ENCODE peak calls at places on chromosome 22, in ten cellular contexts. D, O, U, L, I, Z, F, G, C and W are unnamed samples.

GRCh38 chr22:43652845-43653244 is 159.3 kb downstream of the EFCAB6 start:
- DNase-seq in D (no peak), O (no peak), U (no peak), L (no peak), I (no peak), Z (no peak), F (no peak), G (no peak), C (no peak), W (no peak)

GRCh38 chr22:44523981-44524759 is 26.1 kb upstream of the RTL6 start:
- DNase-seq in D (peak; percentile 63), O (peak; percentile 99), U (peak; percentile 60), L (peak; percentile 94), I (peak; percentile 93), Z (peak; percentile 93), F (peak; percentile 97), G (no peak), C (peak; percentile 91), W (peak; percentile 83)

GRCh38 chr22:30286813-30287625 is 2.3 kb downstream of the CASTOR1 start:
- DNase-seq in D (peak; percentile 72), O (peak; percentile 46), U (peak; percentile 95), L (peak; percentile 67), I (peak; percentile 45), Z (no peak), F (no peak), G (peak; percentile 89), C (no peak), W (peak; percentile 68)

GRCh38 chr22:50304528-50305392 is 2.7 kb downstream of the PLXNB2 start:
- DNase-seq in D (peak; percentile 68), O (no peak), U (no peak), L (no peak), I (peak; percentile 46), Z (no peak), F (no peak), G (peak; percentile 82), C (no peak), W (peak; percentile 53)

GRCh38 chr22:17460895-17461294 is 91.6 kb downstream of the CECR2 start:
- DNase-seq in D (no peak), O (no peak), U (no peak), L (no peak), I (no peak), Z (no peak), F (no peak), G (no peak), C (no peak), W (no peak)

GRCh38 chr22:43210631-43211515 is 23.9 kb upstream of the TTLL12 start:
- DNase-seq in D (peak; percentile 20), O (no peak), U (no peak), L (no peak), I (no peak), Z (no peak), F (no peak), G (no peak), C (no peak), W (no peak)

GRCh38 chr22:17807571-17808410 is 33.5 kb upstream of the BID start:
- DNase-seq in D (no peak), O (peak; percentile 69), U (no peak), L (peak; percentile 50), I (no peak), Z (no peak), F (peak; percentile 70), G (peak; percentile 77), C (no peak), W (no peak)

GRCh38 chr22:32623943-32624342 is 149.3 kb downstream of the FBXO7 start:
- DNase-seq in D (peak; percentile 77), O (peak; percentile 98), U (peak; percentile 94), L (peak; percentile 91), I (peak; percentile 91), Z (peak; percentile 74), F (peak; percentile 96), G (no peak), C (no peak), W (peak; percentile 83)

GRCh38 chr22:27714076-27714475 is 87.5 kb downstream of the MN1 start:
- DNase-seq in D (no peak), O (no peak), U (no peak), L (no peak), I (no peak), Z (no peak), F (peak; percentile 75), G (no peak), C (no peak), W (no peak)

GRCh38 chr22:27716074-27716473 is 85.5 kb downstream of the MN1 start:
- DNase-seq in D (no peak), O (no peak), U (no peak), L (no peak), I (no peak), Z (no peak), F (no peak), G (no peak), C (no peak), W (no peak)

GRCh38 chr22:27711756-27712155 is 89.8 kb downstream of the MN1 start:
- DNase-seq in D (no peak), O (no peak), U (no peak), L (no peak), I (no peak), Z (no peak), F (no peak), G (no peak), C (no peak), W (no peak)

GRCh38 chr22:27717094-27717493 is 84.5 kb downstream of the MN1 start:
- DNase-seq in D (no peak), O (no peak), U (no peak), L (no peak), I (no peak), Z (no peak), F (no peak), G (no peak), C (no peak), W (no peak)

GRCh38 chr22:27715078-27715477 is 86.5 kb downstream of the MN1 start:
- DNase-seq in D (no peak), O (no peak), U (no peak), L (peak; percentile 5), I (no peak), Z (no peak), F (no peak), G (peak; percentile 56), C (no peak), W (no peak)
- TF ChIP-seq CTCF in D (no peak), O (peak; percentile 18), U (no peak), L (peak; percentile 20), I (no peak), Z (no peak), F (peak; percentile 18), G (peak; percentile 25), C (no peak), W (no peak)

GRCh38 chr22:36160499-36160942 is at the start of gene APOL3:
- DNase-seq in D (peak; percentile 75), O (peak; percentile 47), U (peak; percentile 96), L (peak; percentile 81), I (peak; percentile 80), Z (no peak), F (peak; percentile 85), G (peak; percentile 78), C (no peak), W (peak; percentile 71)

GRCh38 chr22:36155702-36156101 is 4.9 kb downstream of the APOL3 start:
- DNase-seq in D (peak; percentile 62), O (no peak), U (peak; percentile 93), L (peak; percentile 32), I (peak; percentile 24), Z (no peak), F (peak; percentile 52), G (peak; percentile 65), C (no peak), W (peak; percentile 77)

GRCh38 chr22:36156119-36156514 is 4.4 kb downstream of the APOL3 start:
- DNase-seq in D (no peak), O (no peak), U (peak; percentile 52), L (no peak), I (no peak), Z (no peak), F (no peak), G (no peak), C (no peak), W (no peak)

GRCh38 chr22:36153756-36154155 is 6.8 kb downstream of the APOL3 start:
- DNase-seq in D (no peak), O (no peak), U (peak; percentile 25), L (no peak), I (no peak), Z (no peak), F (no peak), G (no peak), C (no peak), W (no peak)

DNA sequence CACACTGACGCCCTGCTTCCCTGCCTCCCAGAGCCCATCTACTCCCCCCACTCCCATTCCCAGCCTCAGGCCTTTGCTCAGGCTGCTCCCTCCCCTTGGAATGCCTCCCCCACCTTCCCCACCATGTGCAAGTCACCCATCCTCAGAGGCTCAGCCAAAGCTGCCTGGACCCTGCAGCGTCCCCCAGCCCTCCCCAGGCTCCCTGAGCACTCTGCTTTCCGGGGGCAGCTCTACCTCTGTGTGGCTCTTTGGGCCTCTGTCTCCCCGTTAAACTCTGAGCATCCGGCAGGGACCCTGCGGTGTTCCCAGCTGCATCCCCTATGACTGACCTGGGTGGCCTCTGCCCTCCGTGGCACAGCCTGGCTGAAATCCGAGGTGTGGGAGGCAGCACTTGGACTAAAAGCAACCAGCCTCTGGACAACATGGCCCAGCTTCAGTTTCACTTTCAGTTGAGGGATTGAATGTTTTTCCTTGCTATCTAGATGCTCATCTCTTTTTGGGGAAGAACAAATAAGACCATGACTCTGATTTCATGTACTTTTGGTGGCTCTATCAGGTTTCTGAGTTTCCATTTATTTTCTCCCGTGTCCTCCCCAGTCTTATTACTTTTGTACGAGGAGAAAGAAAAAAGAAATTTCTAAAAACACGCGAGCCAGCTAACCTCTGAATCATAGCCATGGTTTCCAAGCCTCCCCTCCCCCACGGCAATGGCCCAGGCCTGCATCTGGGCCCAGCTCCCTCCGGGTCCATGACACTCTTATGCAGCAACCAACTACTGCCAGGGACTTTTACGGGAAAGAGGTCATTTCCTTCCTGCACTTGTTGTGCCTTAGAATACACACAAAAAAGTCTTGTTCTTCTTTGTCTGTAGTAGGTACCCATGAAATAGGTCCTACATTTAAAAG is 3.8 kb downstream of the APOL3 start:
- DNase-seq in D (peak; percentile 93), O (peak; percentile 77), U (peak; percentile 96), L (peak; percentile 78), I (peak; percentile 87), Z (peak; percentile 43), F (peak; percentile 83), G (peak; percentile 85), C (no peak), W (peak; percentile 89)
- H3K4me3 ChIP-seq in D (peak overlapping the region; percentile 35), O (peak overlapping the region; percentile 39), U (peak overlapping the region; percentile 21), L (peak overlapping the region; percentile 51), I (peak overlapping the region; percentile 41), Z (peak overlapping the region; percentile 43), F (peak overlapping the region; percentile 52), G (peak overlapping the region; percentile 59), C (peak overlapping the region; percentile 46), W (peak overlapping the region; percentile 31)

DNA sequence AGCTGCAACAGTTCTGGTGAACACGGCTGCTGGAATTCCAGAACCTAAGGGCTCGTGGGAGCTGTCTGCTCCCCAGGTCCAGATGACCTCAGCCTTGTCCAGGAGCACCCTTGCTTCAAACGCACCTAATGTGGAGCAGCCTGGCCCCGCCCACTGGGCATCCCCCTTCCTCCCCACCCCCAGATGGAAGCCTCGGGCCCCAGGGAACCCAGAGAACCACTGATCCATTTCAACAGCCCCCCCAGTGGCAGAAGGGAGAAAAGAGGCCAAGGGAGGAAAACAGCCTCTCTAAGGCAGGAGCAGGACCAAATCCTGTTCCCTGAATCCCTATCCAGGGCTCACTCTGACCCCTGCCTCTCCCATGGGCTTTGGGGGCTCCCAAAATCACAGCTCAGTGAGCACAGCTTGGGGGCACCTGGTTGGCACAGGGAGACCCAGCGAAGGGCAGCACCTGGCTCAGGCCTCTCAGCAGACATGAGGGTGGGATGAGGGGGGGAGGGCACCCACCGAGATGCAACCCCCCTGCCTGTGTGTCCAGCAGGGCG is 1.2 kb downstream of the CYTH4 start:
- DNase-seq in D (no peak), O (no peak), U (no peak), L (no peak), I (no peak), Z (no peak), F (no peak), G (no peak), C (no peak), W (no peak)
- TF ChIP-seq CTCF in D (no peak), O (peak; percentile 38), U (no peak), L (peak; percentile 69), I (peak; percentile 41), Z (peak; percentile 34), F (peak; percentile 45), G (no peak), C (no peak), W (no peak)

DNA sequence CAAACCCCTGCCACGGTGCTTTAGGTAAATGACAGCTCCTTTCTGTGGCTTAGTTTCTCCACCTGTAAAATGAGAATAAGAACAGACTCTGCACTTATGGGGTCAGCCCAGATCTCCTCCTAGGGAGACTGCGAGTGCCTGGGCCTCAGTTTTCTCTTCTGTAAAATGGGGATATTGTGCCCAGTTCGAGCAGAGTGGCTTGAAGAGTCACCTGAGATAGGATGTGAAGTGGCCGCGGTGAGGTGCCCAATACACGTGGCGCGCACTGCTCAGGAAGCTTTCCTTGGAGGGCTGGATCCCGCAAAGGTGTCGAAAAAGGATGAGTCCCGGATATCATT is 467 bp upstream of the EMID1 start:
- DNase-seq in D (no peak), O (no peak), U (no peak), L (no peak), I (no peak), Z (no peak), F (no peak), G (no peak), C (no peak), W (no peak)
- H3K4me3 ChIP-seq in D (peak overlapping the region; percentile 46), O (peak overlapping the region; percentile 34), U (no peak overlapping the region), L (peak overlapping the region; percentile 60), I (no peak overlapping the region), Z (peak overlapping the region; percentile 29), F (peak overlapping the region; percentile 36), G (peak overlapping the region; percentile 47), C (peak overlapping the region; percentile 53), W (peak overlapping the region; percentile 66)